ENCODE peak calls at places on chromosomes 7 and 10, in five cellular contexts. Y is ACHN, F is H54, S is fibroblast of gingiva, U is activated T-cell treated with anti-CD3 and anti-CD28 coated beads for 1 hour. A is an unnamed sample.
A peak's percentile ranks its signal among the peaks of the same experiment; 100 is the strongest.

GRCh38 chr7:146094356-146094755 is 22.2 kb upstream of the CNTNAP2 start:
- DNase-seq in U (no peak), S (no peak), F (no peak), Y (no peak), A (no peak)

GRCh38 chr10:117492504-117492903 is 50.0 kb upstream of the EMX2 start:
- DNase-seq in U (no peak), F (no peak), S (no peak), Y (no peak), A (no peak)

GRCh38 chr7:28503396-28503795 is 91.1 kb downstream of the CREB5 start:
- DNase-seq in U (no peak), F (no peak), S (no peak), Y (no peak), A (no peak)

GRCh38 chr7:37916017-37916672 is 472 bp downstream of the SFRP4 start:
- DNase-seq in U (no peak), Y (no peak), F (no peak), S (peak; percentile 2), A (peak; percentile 7)

GRCh38 chr7:156223935-156224334 is 411.7 kb upstream of the SHH start:
- DNase-seq in F (no peak), Y (no peak), U (no peak), S (no peak), A (no peak)

GRCh38 chr7:87570178-87570577 is 30.5 kb downstream of the ABCB1 start:
- DNase-seq in Y (peak; percentile 83), U (no peak), S (peak; percentile 59), F (no peak), A (peak; percentile 4)

GRCh38 chr10:126088144-126088543 is 191.8 kb downstream of the FANK1 start:
- DNase-seq in U (no peak), S (no peak), F (no peak), Y (no peak), A (peak; percentile 79)

GRCh38 chr10:48493083-48493871 is 111.6 kb downstream of the ARHGAP22 start:
- DNase-seq in F (no peak), U (no peak), Y (no peak), S (no peak), A (no peak)

GRCh38 chr10:122144199-122144598 is 126.9 kb upstream of the BTBD16 start:
- DNase-seq in U (no peak), S (peak; percentile 38), F (no peak), Y (no peak), A (no peak)

GRCh38 chr7:34430456-34430855 is 227.6 kb upstream of the NPSR1 start:
- DNase-seq in S (peak; percentile 2), U (no peak), F (peak; percentile 42), Y (peak; percentile 49), A (peak; percentile 52)

GRCh38 chr10:76779821-76780281 is 857.8 kb downstream of the KCNMA1 start:
- DNase-seq in S (no peak), F (no peak), Y (no peak), U (no peak), A (no peak)

GRCh38 chr7:123679614-123680013 is 23.9 kb downstream of the LMOD2 start:
- DNase-seq in F (no peak), S (no peak), Y (no peak), U (no peak), A (no peak)

GRCh38 chr7:106957766-106958165 is 86.7 kb upstream of the PRKAR2B start:
- DNase-seq in F (no peak), Y (no peak), U (no peak), S (no peak), A (no peak)

GRCh38 chr7:12685550-12685949 is 1.9 kb upstream of the ARL4A start:
- DNase-seq in S (peak; percentile 13), U (peak; percentile 9), Y (peak; percentile 87), F (no peak), A (peak; percentile 39)

GRCh38 chr7:140698477-140698876 is 2.0 kb downstream of the NDUFB2 start:
- DNase-seq in Y (no peak), F (no peak), S (no peak), U (no peak), A (no peak)

GRCh38 chr10:21314234-21314633 is 211.2 kb downstream of the SKIDA1 start:
- DNase-seq in Y (no peak), S (no peak), F (no peak), U (no peak), A (no peak)

GRCh38 chr7:82468435-82468834 is 24.9 kb upstream of the CACNA2D1 start:
- DNase-seq in Y (no peak), F (no peak), U (no peak), S (no peak), A (no peak)

GRCh38 chr10:129760003-129760315 is 204.1 kb downstream of the EBF3 start:
- DNase-seq in U (no peak), F (no peak), S (no peak), Y (no peak), A (no peak)

GRCh38 chr10:72809033-72809432 is 84.5 kb upstream of the OIT3 start:
- DNase-seq in U (no peak), F (no peak), Y (no peak), S (no peak), A (no peak)

GRCh38 chr10:112949875-112950507 is at the start of gene TCF7L2:
- DNase-seq in U (peak; percentile 48), F (peak; percentile 74), S (peak; percentile 97), Y (peak; percentile 97), A (peak; percentile 97)

GRCh38 chr7:17041324-17041723 is 159.5 kb upstream of the AGR3 start:
- DNase-seq in Y (no peak), U (no peak), F (peak; percentile 13), S (peak; percentile 96), A (peak; percentile 86)

GRCh38 chr7:75870557-75870956 is 8.3 kb upstream of the RHBDD2 start:
- DNase-seq in U (no peak), F (no peak), Y (no peak), S (no peak), A (no peak)

GRCh38 chr10:35352508-35352907 is 16.2 kb downstream of the CCNY start:
- DNase-seq in Y (no peak), F (no peak), U (no peak), S (no peak), A (no peak)

GRCh38 chr7:114786455-114786854 is 135.4 kb upstream of the MDFIC start:
- DNase-seq in U (no peak), F (no peak), S (no peak), Y (no peak), A (no peak)

GRCh38 chr10:95314519-95314918 is 23.7 kb upstream of the PDLIM1 start:
- DNase-seq in S (no peak), U (no peak), F (no peak), Y (no peak), A (no peak)

GRCh38 chr7:140557809-140558518 is 78.7 kb upstream of the MKRN1 start:
- DNase-seq in Y (no peak), S (no peak), F (peak; percentile 44), U (no peak), A (no peak)

GRCh38 chr10:44960098-44960480 is 487 bp downstream of the RASSF4 start:
- DNase-seq in U (no peak), Y (no peak), F (no peak), S (no peak), A (no peak)

GRCh38 chr7:70134029-70134445 is 535.8 kb downstream of the AUTS2 start:
- DNase-seq in U (no peak), S (peak; percentile 26), Y (no peak), F (no peak), A (no peak)

GRCh38 chr10:6737080-6737641 is 157.1 kb upstream of the PRKCQ start:
- DNase-seq in S (peak; percentile 14), F (peak; percentile 53), U (no peak), Y (no peak), A (peak; percentile 14)

GRCh38 chr10:32938554-32939061 is 19.4 kb downstream of the ITGB1 start:
- DNase-seq in F (no peak), S (no peak), Y (no peak), U (no peak), A (no peak)

GRCh38 chr10:103696411-103697145 is 158.8 kb downstream of the SH3PXD2A start:
- DNase-seq in Y (peak; percentile 88), U (peak; percentile 45), F (peak; percentile 100), S (peak; percentile 73), A (peak; percentile 98)

GRCh38 chr7:100696123-100696521 is 2.1 kb upstream of the GIGYF1 start:
- DNase-seq in Y (no peak), U (no peak), F (no peak), S (no peak), A (no peak)

GRCh38 chr10:4506087-4506486 is 319.9 kb upstream of the AKR1E2 start:
- DNase-seq in U (no peak), S (no peak), Y (no peak), F (no peak), A (peak; percentile 11)

GRCh38 chr7:139452948-139453672 is 30.4 kb downstream of the KLRG2 start:
- DNase-seq in U (no peak), Y (no peak), S (peak; percentile 42), F (no peak), A (peak; percentile 56)

A was measured in brain microvascular endothelial cell.